ENCODE peak calls at places on chromosomes 11 and 22, in four cellular contexts. One of them, this sample, is unnamed.

GRCh38 chr11:1766719-1767398 is 3.1 kb upstream of the CTSD start:
- DNase-seq in NCI-H2171 treated with DMSO at 0.1 percent for 48 hours: no peak
- DNase-seq in cardiac septum: no peak
- DNase-seq in HT1080: no peak
- DNase-seq in this sample: no peak

GRCh38 chr11:4202749-4203148 is 108.2 kb downstream of the RRM1 start:
- DNase-seq in NCI-H2171 treated with DMSO at 0.1 percent for 48 hours: no peak
- DNase-seq in cardiac septum: no peak
- DNase-seq in HT1080: no peak
- DNase-seq in this sample: no peak

GRCh38 chr11:77959434-77959833 is 35.0 kb downstream of the INTS4 start:
- DNase-seq in NCI-H2171 treated with DMSO at 0.1 percent for 48 hours: no peak
- DNase-seq in cardiac septum: no peak
- DNase-seq in HT1080: no peak
- DNase-seq in this sample: no peak

GRCh38 chr11:2382129-2382517 is 5.0 kb downstream of the CD81 start:
- DNase-seq in NCI-H2171 treated with DMSO at 0.1 percent for 48 hours: no peak
- DNase-seq in cardiac septum: no peak
- DNase-seq in HT1080: no peak
- DNase-seq in this sample: no peak

GRCh38 chr11:84549221-84549620 is 1077.9 kb downstream of the DLG2 start:
- DNase-seq in NCI-H2171 treated with DMSO at 0.1 percent for 48 hours: no peak
- DNase-seq in cardiac septum: no peak
- DNase-seq in HT1080: peak
- DNase-seq in this sample: no peak

GRCh38 chr22:40567106-40567505 is 69.4 kb downstream of the MRTFA start:
- DNase-seq in NCI-H2171 treated with DMSO at 0.1 percent for 48 hours: no peak
- DNase-seq in cardiac septum: no peak
- DNase-seq in HT1080: peak
- DNase-seq in this sample: no peak

GRCh38 chr22:31102441-31103081 is 4.8 kb downstream of the SELENOM start:
- DNase-seq in NCI-H2171 treated with DMSO at 0.1 percent for 48 hours: no peak
- DNase-seq in cardiac septum: peak
- DNase-seq in HT1080: peak
- DNase-seq in this sample: peak

GRCh38 chr22:20569059-20570058 is 61.9 kb downstream of the MED15 start:
- DNase-seq in NCI-H2171 treated with DMSO at 0.1 percent for 48 hours: no peak
- DNase-seq in cardiac septum: no peak
- DNase-seq in HT1080: peak
- DNase-seq in this sample: peak

GRCh38 chr11:62602141-62603071 is 741 bp upstream of the MTA2 start:
- DNase-seq in NCI-H2171 treated with DMSO at 0.1 percent for 48 hours: peak
- DNase-seq in cardiac septum: peak
- DNase-seq in HT1080: no peak
- DNase-seq in this sample: no peak

GRCh38 chr11:94909371-94909820 is 64.0 kb downstream of the CWC15 start:
- DNase-seq in NCI-H2171 treated with DMSO at 0.1 percent for 48 hours: no peak
- DNase-seq in cardiac septum: no peak
- DNase-seq in HT1080: peak
- DNase-seq in this sample: no peak

GRCh38 chr11:83819936-83820549 is 533.9 kb upstream of the CCDC90B start:
- DNase-seq in NCI-H2171 treated with DMSO at 0.1 percent for 48 hours: peak
- DNase-seq in cardiac septum: no peak
- DNase-seq in HT1080: peak
- DNase-seq in this sample: peak

GRCh38 chr11:6475936-6476335 is 2.2 kb upstream of the TRIM3 start:
- DNase-seq in NCI-H2171 treated with DMSO at 0.1 percent for 48 hours: no peak
- DNase-seq in cardiac septum: no peak
- DNase-seq in HT1080: no peak
- DNase-seq in this sample: no peak

GRCh38 chr11:130002352-130002845 is at the start of gene PRDM10:
- DNase-seq in NCI-H2171 treated with DMSO at 0.1 percent for 48 hours: peak
- DNase-seq in cardiac septum: peak
- DNase-seq in HT1080: no peak
- DNase-seq in this sample: peak

GRCh38 chr22:25008666-25009065 is 56.1 kb downstream of the KIAA1671 start:
- DNase-seq in NCI-H2171 treated with DMSO at 0.1 percent for 48 hours: peak
- DNase-seq in cardiac septum: no peak
- DNase-seq in HT1080: peak
- DNase-seq in this sample: no peak

GRCh38 chr11:72975778-72976520 is 161.7 kb downstream of the ATG16L2 start:
- DNase-seq in NCI-H2171 treated with DMSO at 0.1 percent for 48 hours: no peak
- DNase-seq in cardiac septum: no peak
- DNase-seq in HT1080: peak
- DNase-seq in this sample: peak

GRCh38 chr11:132296946-132297610 is 926.7 kb downstream of the NTM start:
- DNase-seq in NCI-H2171 treated with DMSO at 0.1 percent for 48 hours: no peak
- DNase-seq in cardiac septum: no peak
- DNase-seq in HT1080: no peak
- DNase-seq in this sample: no peak

GRCh38 chr11:62489204-62489603 is 57.4 kb downstream of the AHNAK start:
- DNase-seq in NCI-H2171 treated with DMSO at 0.1 percent for 48 hours: no peak
- DNase-seq in cardiac septum: no peak
- DNase-seq in HT1080: no peak
- DNase-seq in this sample: no peak

GRCh38 chr11:80136991-80137390 is 696.2 kb upstream of the TENM4 start:
- DNase-seq in NCI-H2171 treated with DMSO at 0.1 percent for 48 hours: no peak
- DNase-seq in cardiac septum: no peak
- DNase-seq in HT1080: peak
- DNase-seq in this sample: no peak

GRCh38 chr22:46472722-46473016 is 64.8 kb downstream of the CELSR1 start:
- DNase-seq in NCI-H2171 treated with DMSO at 0.1 percent for 48 hours: no peak
- DNase-seq in cardiac septum: no peak
- DNase-seq in HT1080: no peak
- DNase-seq in this sample: no peak

GRCh38 chr11:110093407-110094297 is 460 bp downstream of the ZC3H12C start:
- DNase-seq in NCI-H2171 treated with DMSO at 0.1 percent for 48 hours: peak
- DNase-seq in cardiac septum: peak
- DNase-seq in HT1080: peak
- DNase-seq in this sample: peak

GRCh38 chr11:2860636-2861035 is 24.9 kb downstream of the CDKN1C start:
- DNase-seq in NCI-H2171 treated with DMSO at 0.1 percent for 48 hours: no peak
- DNase-seq in cardiac septum: no peak
- DNase-seq in HT1080: peak
- DNase-seq in this sample: peak

GRCh38 chr11:69065136-69065710 is 16.5 kb downstream of the TPCN2 start:
- DNase-seq in NCI-H2171 treated with DMSO at 0.1 percent for 48 hours: no peak
- DNase-seq in cardiac septum: no peak
- DNase-seq in HT1080: no peak
- DNase-seq in this sample: no peak

GRCh38 chr22:20422271-20422958 is 15.2 kb downstream of the SCARF2 start:
- DNase-seq in NCI-H2171 treated with DMSO at 0.1 percent for 48 hours: no peak
- DNase-seq in cardiac septum: no peak
- DNase-seq in HT1080: no peak
- DNase-seq in this sample: peak

GRCh38 chr11:45173064-45173463 is 26.6 kb downstream of the PRDM11 start:
- DNase-seq in NCI-H2171 treated with DMSO at 0.1 percent for 48 hours: no peak
- DNase-seq in cardiac septum: no peak
- DNase-seq in HT1080: no peak
- DNase-seq in this sample: no peak

GRCh38 chr11:45576461-45577215 is 88.8 kb downstream of the CHST1 start:
- DNase-seq in NCI-H2171 treated with DMSO at 0.1 percent for 48 hours: no peak
- DNase-seq in cardiac septum: no peak
- DNase-seq in HT1080: peak
- DNase-seq in this sample: no peak

GRCh38 chr11:67371549-67372231 is 1.7 kb downstream of the CLCF1 start:
- DNase-seq in NCI-H2171 treated with DMSO at 0.1 percent for 48 hours: no peak
- DNase-seq in cardiac septum: no peak
- DNase-seq in HT1080: no peak
- DNase-seq in this sample: peak

GRCh38 chr11:1220941-1221721 is 1.7 kb upstream of the MUC5B start:
- DNase-seq in NCI-H2171 treated with DMSO at 0.1 percent for 48 hours: peak
- DNase-seq in cardiac septum: peak
- DNase-seq in HT1080: no peak
- DNase-seq in this sample: no peak

GRCh38 chr22:21815958-21816357 is 51.5 kb downstream of the MAPK1 start:
- DNase-seq in NCI-H2171 treated with DMSO at 0.1 percent for 48 hours: no peak
- DNase-seq in cardiac septum: no peak
- DNase-seq in HT1080: no peak
- DNase-seq in this sample: no peak

GRCh38 chr11:45800261-45800660 is 4.7 kb upstream of the SLC35C1 start:
- DNase-seq in NCI-H2171 treated with DMSO at 0.1 percent for 48 hours: no peak
- DNase-seq in cardiac septum: no peak
- DNase-seq in HT1080: no peak
- DNase-seq in this sample: no peak

GRCh38 chr11:123174196-123175183 is 20.6 kb downstream of the CLMP start:
- DNase-seq in NCI-H2171 treated with DMSO at 0.1 percent for 48 hours: peak
- DNase-seq in cardiac septum: no peak
- DNase-seq in HT1080: peak
- DNase-seq in this sample: peak

GRCh38 chr11:95108671-95109551 is 19.3 kb downstream of the ENDOD1 start:
- DNase-seq in NCI-H2171 treated with DMSO at 0.1 percent for 48 hours: no peak
- DNase-seq in cardiac septum: no peak
- DNase-seq in HT1080: peak
- DNase-seq in this sample: no peak

GRCh38 chr11:116736763-116737162 is 36.0 kb downstream of the BUD13 start:
- DNase-seq in NCI-H2171 treated with DMSO at 0.1 percent for 48 hours: no peak
- DNase-seq in cardiac septum: no peak
- DNase-seq in HT1080: peak
- DNase-seq in this sample: no peak

GRCh38 chr22:47445212-47445611 is 682.8 kb downstream of the TBC1D22A start:
- DNase-seq in NCI-H2171 treated with DMSO at 0.1 percent for 48 hours: no peak
- DNase-seq in cardiac septum: no peak
- DNase-seq in HT1080: no peak
- DNase-seq in this sample: no peak

GRCh38 chr11:85784907-85785306 is 26.0 kb downstream of the SYTL2 start:
- DNase-seq in NCI-H2171 treated with DMSO at 0.1 percent for 48 hours: peak
- DNase-seq in cardiac septum: no peak
- DNase-seq in HT1080: peak
- DNase-seq in this sample: no peak

GRCh38 chr11:107446822-107447431 is 10.7 kb downstream of the CWF19L2 start:
- DNase-seq in NCI-H2171 treated with DMSO at 0.1 percent for 48 hours: no peak
- DNase-seq in cardiac septum: no peak
- DNase-seq in HT1080: no peak
- DNase-seq in this sample: no peak

GRCh38 chr11:11416917-11417316 is 63.9 kb upstream of the CSNK2A3 start:
- DNase-seq in NCI-H2171 treated with DMSO at 0.1 percent for 48 hours: no peak
- DNase-seq in cardiac septum: no peak
- DNase-seq in HT1080: peak
- DNase-seq in this sample: peak

GRCh38 chr11:72012897-72013721 is 14.4 kb downstream of the IL18BP start:
- DNase-seq in NCI-H2171 treated with DMSO at 0.1 percent for 48 hours: no peak
- DNase-seq in cardiac septum: peak
- DNase-seq in HT1080: no peak
- DNase-seq in this sample: no peak

GRCh38 chr11:134687548-134687947 is 275.5 kb upstream of the B3GAT1 start:
- DNase-seq in NCI-H2171 treated with DMSO at 0.1 percent for 48 hours: no peak
- DNase-seq in cardiac septum: no peak
- DNase-seq in HT1080: no peak
- DNase-seq in this sample: no peak

GRCh38 chr22:30878516-30879365 is 89.8 kb downstream of the MORC2 start:
- DNase-seq in NCI-H2171 treated with DMSO at 0.1 percent for 48 hours: peak
- DNase-seq in cardiac septum: no peak
- DNase-seq in HT1080: no peak
- DNase-seq in this sample: no peak

This sample was measured in H4.